ENCODE peak calls at places on chromosomes 13 and 19, in four cellular contexts. E is neural crest cell, Z is breast epithelium, B is dorsolateral prefrontal cortex. J is an unnamed sample.

GRCh38 chr19:12751635-12752034 is at the start of gene BEST2:
- DNase-seq in E (no peak), Z (no peak), B (no peak), J (no peak)

GRCh38 chr13:48930933-48931332 is 44.8 kb upstream of the FNDC3A start:
- DNase-seq in B (no peak), E (no peak), Z (no peak), J (no peak)

GRCh38 chr19:15671237-15671636 is 1.6 kb upstream of the CYP4F12 start:
- DNase-seq in Z (no peak), E (no peak), B (no peak), J (no peak)

GRCh38 chr19:7722231-7722651 is 9.7 kb downstream of the CLEC4G start:
- DNase-seq in B (no peak), Z (no peak), E (no peak), J (no peak)

GRCh38 chr19:13163609-13164364 is 13.6 kb downstream of the IER2 start:
- DNase-seq in E (peak; percentile 64), B (no peak), Z (peak; percentile 76), J (peak; percentile 90)

GRCh38 chr19:41377977-41378707 is 1.8 kb downstream of the TMEM91 start:
- DNase-seq in Z (no peak), B (no peak), E (peak; percentile 15), J (no peak)

GRCh38 chr19:1147934-1148549 is 26.0 kb downstream of the SBNO2 start:
- DNase-seq in Z (no peak), B (no peak), E (no peak), J (no peak)

GRCh38 chr13:44932850-44933251 is 56.4 kb downstream of the NUFIP1 start:
- DNase-seq in E (no peak), Z (no peak), B (no peak), J (no peak)

GRCh38 chr19:30222428-30222873 is 149.7 kb upstream of the ZNF536 start:
- DNase-seq in E (peak; percentile 54), B (no peak), Z (no peak), J (no peak)

GRCh38 chr13:93652942-93653341 is 426.3 kb downstream of the GPC6 start:
- DNase-seq in Z (no peak), E (no peak), B (no peak), J (no peak)

GRCh38 chr19:47445937-47446402 is 25.7 kb downstream of the SLC8A2 start:
- DNase-seq in B (no peak), E (no peak), Z (no peak), J (peak; percentile 67)

GRCh38 chr13:47598340-47598911 is 402.6 kb downstream of the SUCLA2 start:
- DNase-seq in E (no peak), B (no peak), Z (no peak), J (no peak)

GRCh38 chr19:9847087-9847671 is 12.1 kb downstream of the PIN1 start:
- DNase-seq in B (peak; percentile 73), E (peak; percentile 19), Z (no peak), J (peak; percentile 87)